ENCODE peak calls at places on chromosomes 11 and 22, in ten cellular contexts. D is fibroblast of pulmonary artery, K is RWPE1, I is left ventricle myocardium inferior, L is lower lobe of right lung, X is GM12865, F is transverse colon, Z is foreskin fibroblast, H is ovary, G is Calu3. M is an unnamed sample.

GRCh38 chr22:29105468-29105867 is 32.6 kb downstream of the KREMEN1 start:
- DNase-seq in D (no peak), K (no peak), I (no peak), L (no peak), X (no peak), F (no peak), Z (no peak), H (no peak), G (no peak), M (no peak)

GRCh38 chr22:19983701-19984100 is 32.9 kb downstream of the ARVCF start:
- DNase-seq in D (no peak), K (no peak), I (no peak), L (no peak), X (no peak), F (no peak), Z (no peak), H (peak; percentile 44), G (no peak), M (no peak)

GRCh38 chr11:81596709-81597108 is 1137.0 kb downstream of the FAM181B start:
- DNase-seq in D (no peak), K (no peak), I (no peak), L (no peak), X (no peak), F (no peak), Z (no peak), H (no peak), G (no peak), M (no peak)

GRCh38 chr11:78643676-78644056 is 69.0 kb upstream of the NARS2 start:
- DNase-seq in D (no peak), K (no peak), I (no peak), L (no peak), X (no peak), F (no peak), Z (no peak), H (no peak), G (no peak), M (no peak)

GRCh38 chr22:26259510-26259909 is 90.2 kb downstream of the SEZ6L start:
- DNase-seq in D (peak; percentile 10), K (peak; percentile 16), I (no peak), L (no peak), X (peak; percentile 32), F (no peak), Z (peak; percentile 6), H (no peak), G (peak; percentile 23), M (no peak)

GRCh38 chr22:45717787-45718186 is 46.2 kb downstream of the ATXN10 start:
- DNase-seq in D (peak; percentile 35), K (peak; percentile 34), I (no peak), L (no peak), X (no peak), F (no peak), Z (no peak), H (no peak), G (no peak), M (no peak)

GRCh38 chr11:965206-965775 is 39.6 kb downstream of the AP2A2 start:
- DNase-seq in D (no peak), K (no peak), I (no peak), L (no peak), X (peak; percentile 25), F (no peak), Z (no peak), H (no peak), G (no peak), M (no peak)

GRCh38 chr22:42932857-42933782 is 76.0 kb upstream of the ARFGAP3 start:
- DNase-seq in D (no peak), K (no peak), I (no peak), L (peak; percentile 74), X (peak; percentile 79), F (no peak), Z (no peak), H (no peak), G (no peak), M (no peak)

GRCh38 chr22:44497218-44497903 is 672 bp downstream of the RTL6 start:
- DNase-seq in D (peak; percentile 26), K (peak; percentile 8), I (no peak), L (no peak), X (no peak), F (peak; percentile 18), Z (peak; percentile 16), H (peak; percentile 62), G (peak; percentile 12), M (no peak)

GRCh38 chr22:44396727-44397722 is 84.3 kb upstream of the SHISAL1 start:
- DNase-seq in D (no peak), K (no peak), I (no peak), L (peak; percentile 30), X (no peak), F (peak; percentile 3), Z (no peak), H (no peak), G (no peak), M (no peak)

GRCh38 chr11:3994030-3994640 is 100.5 kb upstream of the RRM1 start:
- DNase-seq in D (no peak), K (peak; percentile 12), I (no peak), L (no peak), X (no peak), F (no peak), Z (no peak), H (no peak), G (no peak), M (no peak)

DNA sequence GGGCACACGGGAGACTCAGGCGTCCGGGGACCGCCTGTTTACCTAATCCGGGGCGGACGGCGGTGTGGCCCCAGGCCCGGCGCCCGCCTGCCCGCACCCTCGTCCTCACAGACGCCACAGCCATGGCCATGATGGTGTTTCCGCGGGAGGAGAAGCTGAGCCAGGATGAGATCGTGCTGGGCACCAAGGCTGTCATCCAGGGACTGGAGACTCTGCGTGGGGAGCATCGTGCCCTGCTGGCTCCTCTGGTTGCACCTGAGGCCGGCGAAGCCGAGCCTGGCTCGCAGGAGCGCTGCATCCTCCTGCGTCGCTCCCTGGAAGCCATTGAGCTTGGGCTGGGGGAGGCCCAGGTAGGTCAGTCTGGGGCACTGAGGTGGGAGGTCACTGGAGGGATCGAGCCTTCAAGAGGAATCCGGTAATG is 10.0 kb upstream of the RAB1B start:
- DNase-seq in D (no peak), K (no peak), I (no peak), L (no peak), X (no peak), F (no peak), Z (no peak), H (no peak), G (no peak), M (no peak)
- TF ChIP-seq CTCF in D (no peak), K (peak; percentile 42), I (peak; percentile 33), L (peak; percentile 7), X (no peak), F (no peak), Z (no peak), H (no peak), G (no peak), M (no peak)

DNA sequence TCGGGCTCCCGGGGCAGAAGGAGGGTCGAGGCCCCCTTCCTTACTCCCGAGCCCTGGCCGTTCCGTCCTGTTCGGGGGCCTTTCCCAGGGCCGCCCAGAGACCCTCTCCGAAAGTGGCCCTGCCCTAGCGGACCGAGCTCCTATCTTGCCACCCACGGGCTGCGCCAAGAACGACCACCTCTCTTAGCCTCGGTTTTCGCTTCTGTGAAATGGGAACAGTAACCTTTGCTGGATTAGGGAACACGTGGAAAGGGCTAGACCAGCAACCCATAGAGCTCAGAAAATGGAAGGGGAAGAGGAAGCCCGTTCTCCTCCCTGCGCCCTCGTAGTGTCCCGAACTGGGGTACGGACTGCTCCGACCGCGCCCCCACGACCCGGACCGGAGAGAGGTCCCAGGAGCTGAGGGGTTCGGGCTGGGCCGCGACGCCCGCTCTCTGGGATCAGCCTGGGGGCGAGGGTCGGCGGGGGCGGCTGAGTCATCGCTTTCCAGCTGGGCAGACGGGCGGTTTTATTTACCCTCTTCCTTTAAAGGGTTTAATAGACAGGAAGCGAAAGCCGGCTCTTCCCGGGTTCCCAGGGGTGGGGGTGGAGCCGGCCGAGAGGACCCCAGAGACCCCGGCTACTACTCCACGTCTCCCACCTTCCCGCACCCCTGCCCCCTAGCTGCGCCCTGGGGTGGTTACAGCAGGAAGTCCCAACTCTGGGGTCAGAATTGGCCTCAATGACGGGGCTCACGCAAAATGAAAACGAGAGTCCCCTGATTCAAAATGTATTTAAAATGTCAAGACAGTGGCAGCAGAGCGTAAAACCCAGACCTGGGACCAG is 872 bp upstream of the PHLDA2 start:
- DNase-seq in D (no peak), K (peak; percentile 77), I (no peak), L (peak; percentile 68), X (peak; percentile 76), F (peak; percentile 79), Z (peak; percentile 59), H (peak; percentile 53), G (peak; percentile 79), M (no peak)
- TF ChIP-seq CTCF in D (peak; percentile 39), K (no peak), I (no peak), L (no peak), X (peak; percentile 58), F (no peak), Z (no peak), H (no peak), G (no peak), M (peak; percentile 53)

DNA sequence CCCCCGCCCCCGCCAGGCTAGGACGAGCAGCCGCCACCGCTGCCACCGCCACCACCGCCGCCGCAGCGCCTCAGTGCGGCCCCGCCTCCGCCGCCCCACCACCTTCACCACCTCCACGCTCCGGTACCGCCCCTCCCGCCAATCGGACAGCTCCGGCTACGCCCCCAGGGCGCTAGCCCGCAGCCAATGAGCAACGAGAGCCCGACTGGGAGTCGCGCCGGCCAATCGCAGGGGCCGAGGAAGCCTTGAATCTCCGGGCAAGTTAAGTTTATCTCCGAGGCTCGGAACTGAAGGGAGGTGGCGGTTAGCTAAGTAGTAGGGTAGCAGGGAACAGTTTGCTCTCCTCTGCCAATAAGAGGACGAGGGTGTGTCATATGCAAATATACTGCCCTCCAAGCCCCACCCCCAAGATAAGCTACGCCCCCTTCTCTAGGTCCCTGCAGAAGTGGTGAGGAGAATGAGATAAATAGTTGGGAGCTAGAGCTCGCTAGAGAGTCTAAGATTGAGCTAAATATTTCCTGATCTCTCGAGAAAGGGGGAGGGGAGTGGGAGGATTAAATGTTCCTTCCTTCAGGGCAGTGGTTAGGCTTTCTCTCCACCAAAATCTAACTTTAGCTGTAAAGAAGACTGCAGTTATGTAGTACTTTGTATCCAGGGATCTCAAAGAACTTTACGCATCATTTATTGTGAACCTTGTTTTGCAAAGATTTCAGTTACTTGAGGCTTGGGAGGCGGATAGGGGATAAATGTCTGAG is at the start of gene SESN3:
- DNase-seq in D (peak; percentile 99), K (peak; percentile 98), I (peak; percentile 98), L (peak; percentile 99), X (peak; percentile 97), F (peak; percentile 98), Z (peak; percentile 98), H (peak; percentile 98), G (peak; percentile 96), M (peak; percentile 99)
- TF ChIP-seq CTCF in D (peak; percentile 4), K (peak; percentile 43), I (no peak), L (no peak), X (no peak), F (no peak), Z (no peak), H (peak; percentile 23), G (no peak), M (peak; percentile 27)

DNA sequence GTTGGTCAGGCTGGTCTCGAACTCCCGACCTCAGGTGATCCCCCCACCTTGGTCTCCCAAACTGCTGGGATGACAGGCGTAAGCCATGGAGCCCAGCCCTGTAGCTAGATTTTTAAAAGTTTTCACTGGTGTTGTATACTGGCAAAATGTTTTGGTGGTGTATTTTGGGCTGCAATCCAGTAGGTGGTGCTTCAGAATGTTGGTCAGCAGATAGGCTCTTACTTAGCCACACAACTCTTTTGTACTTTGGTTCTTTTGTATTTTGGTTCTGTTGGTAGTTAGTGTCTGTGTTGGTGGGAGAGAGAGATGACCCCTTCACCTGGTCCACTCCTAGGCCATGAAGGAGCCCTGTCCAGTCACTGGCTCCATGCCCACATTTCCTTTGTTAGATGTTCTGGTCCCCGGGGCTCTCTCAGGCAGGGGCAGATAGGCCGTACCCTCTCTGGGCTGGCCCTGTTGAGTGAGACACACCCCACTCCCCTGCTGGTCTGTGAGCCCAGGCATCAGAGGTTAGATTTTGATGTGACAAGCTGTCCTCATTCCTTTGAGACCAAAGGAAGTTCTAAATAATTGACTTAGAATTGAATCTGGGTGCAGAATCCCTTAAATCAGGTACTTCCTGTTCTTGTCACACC is 123.8 kb downstream of the DDX10 start:
- DNase-seq in D (peak; percentile 66), K (no peak), I (no peak), L (no peak), X (peak; percentile 38), F (no peak), Z (peak; percentile 35), H (no peak), G (peak; percentile 6), M (no peak)
- TF ChIP-seq CTCF in D (peak; percentile 63), K (no peak), I (peak; percentile 48), L (no peak), X (peak; percentile 38), F (no peak), Z (peak; percentile 45), H (no peak), G (no peak), M (peak; percentile 48)